ENCODE peak calls at places on chromosomes 12 and 14, in four cellular contexts. Q is astrocyte, J is K562, Z is HCT116. O is an unnamed sample. For H3K9me3, the result is how much of the 10 kb centered on the place peaks cover.

GRCh38 chr12:82415402-82415801 is 57.1 kb downstream of the METTL25 start:
- DNase-seq in Q (peak), J (no peak), Z (no peak), O (no peak)

GRCh38 chr12:90008277-90008676 is 299.6 kb upstream of the ATP2B1 start:
- DNase-seq in Q (no peak), J (no peak), Z (no peak), O (no peak)

GRCh38 chr14:77607741-77608302 is 8.6 kb downstream of the SPTLC2 start:
- DNase-seq in Q (no peak), J (no peak), Z (no peak), O (no peak)

GRCh38 chr14:67666733-67667132 is 7.7 kb downstream of the VTI1B start:
- DNase-seq in Q (no peak), J (no peak), Z (no peak), O (no peak)

GRCh38 chr12:62006076-62006732 is 254.0 kb upstream of the USP15 start:
- DNase-seq in Q (peak), J (peak), Z (peak), O (peak)

GRCh38 chr12:98868076-98868475 is 223.0 kb downstream of the APAF1 start:
- DNase-seq in Q (no peak), J (no peak), Z (no peak), O (no peak)

GRCh38 chr12:96989916-96990315 is 82.9 kb downstream of the NEDD1 start:
- DNase-seq in Q (peak), J (peak), Z (peak), O (peak)

GRCh38 chr14:31690056-31690455 is 128.9 kb downstream of the NUBPL start:
- DNase-seq in Q (no peak), J (no peak), Z (no peak), O (no peak)

GRCh38 chr14:76742185-76742584 is 19.1 kb upstream of the VASH1 start:
- DNase-seq in Q (no peak), J (no peak), Z (no peak), O (no peak)

GRCh38 chr12:124440841-124441381 is 126.5 kb downstream of the NCOR2 start:
- DNase-seq in Q (no peak), J (no peak), Z (no peak), O (no peak)

GRCh38 chr12:28097221-28097620 is 93.0 kb upstream of the CCDC91 start:
- DNase-seq in Q (no peak), J (no peak), Z (no peak), O (no peak)

GRCh38 chr12:66197413-66198055 is 8.5 kb downstream of the IRAK3 start:
- DNase-seq in Q (no peak), J (no peak), Z (no peak), O (no peak)

GRCh38 chr14:91997492-91997891 is 42.4 kb downstream of the TRIP11 start:
- DNase-seq in Q (peak), J (peak), Z (no peak), O (no peak)

GRCh38 chr14:101731187-101732080 is 30.1 kb upstream of the PPP2R5C start:
- DNase-seq in Q (peak), J (peak), Z (peak), O (peak)

GRCh38 chr12:39617887-39618286 is 1.7 kb downstream of the ABCD2 start:
- DNase-seq in Q (no peak), J (no peak), Z (no peak), O (no peak)

GRCh38 chr12:15732341-15733061 is 56.7 kb downstream of the EPS8 start:
- DNase-seq in Q (peak), J (no peak), Z (peak), O (peak)

GRCh38 chr12:10453144-10453543 is at the start of gene KLRC1:
- DNase-seq in Q (no peak), J (no peak), Z (no peak), O (no peak)

GRCh38 chr12:14927267-14927666 is 11.1 kb downstream of the ERP27 start:
- DNase-seq in Q (no peak), J (no peak), Z (no peak), O (no peak)

GRCh38 chr14:67449096-67449495 is 37.1 kb upstream of the PLEK2 start:
- DNase-seq in Q (no peak), J (no peak), Z (no peak), O (no peak)

GRCh38 chr14:41607966-41608663 is 1.4 kb downstream of the LRFN5 start:
- DNase-seq in Q (no peak), J (no peak), Z (no peak), O (peak)

GRCh38 chr12:99261256-99261655 is 386.3 kb upstream of the GARIN6 start:
- DNase-seq in Q (no peak), J (no peak), Z (no peak), O (no peak)

GRCh38 chr14:92558319-92558718 is 44.7 kb downstream of the RIN3 start:
- DNase-seq in Q (no peak), J (no peak), Z (no peak), O (no peak)

GRCh38 chr12:47808574-47809380 is 10.9 kb downstream of the HDAC7 start:
- DNase-seq in Q (no peak), J (peak), Z (no peak), O (no peak)

GRCh38 chr14:51780741-51781140 is 79.7 kb upstream of the GNG2 start:
- DNase-seq in Q (peak), J (no peak), Z (no peak), O (no peak)

GRCh38 chr12:111413442-111414086 is 7.8 kb downstream of the SH2B3 start:
- DNase-seq in Q (peak), J (no peak), Z (no peak), O (no peak)

GRCh38 chr14:72063761-72064282 is 131.6 kb downstream of the RGS6 start:
- DNase-seq in Q (no peak), J (no peak), Z (no peak), O (no peak)

GRCh38 chr14:99136047-99136400 is 136.0 kb downstream of the BCL11B start:
- DNase-seq in Q (no peak), J (no peak), Z (no peak), O (no peak)

GRCh38 chr14:101226603-101227425 is 323.3 kb upstream of the RTL1 start:
- DNase-seq in Q (no peak), J (no peak), Z (no peak), O (no peak)

GRCh38 chr14:104314251-104314941 is 176.0 kb downstream of the KIF26A start:
- DNase-seq in Q (no peak), J (no peak), Z (no peak), O (no peak)

GRCh38 chr14:72962829-72963312 is 36.6 kb downstream of the DCAF4 start:
- DNase-seq in Q (peak), J (peak), Z (peak), O (no peak)

GRCh38 chr12:68189766-68190700 is 30.5 kb upstream of the IFNG start:
- DNase-seq in Q (peak), J (no peak), Z (peak), O (no peak)

GRCh38 chr12:69843653-69844052 is 18.6 kb downstream of the MYRFL start:
- DNase-seq in Q (no peak), J (no peak), Z (no peak), O (no peak)

GRCh38 chr12:57755454-57756372 is 810 bp downstream of the MARCHF9 start:
- DNase-seq in Q (no peak), J (peak), Z (no peak), O (peak)

GRCh38 chr12:103840399-103840880 is 594 bp downstream of the NT5DC3 start:
- DNase-seq in Q (peak), J (peak), Z (no peak), O (no peak)

GRCh38 chr14:30966415-30967363 is 58.8 kb upstream of the AP4S1 start:
- DNase-seq in Q (peak), J (peak), Z (peak), O (no peak)

GRCh38 chr14:74241611-74242005 is 2.4 kb downstream of the VSX2 start:
- DNase-seq in Q (no peak), J (no peak), Z (no peak), O (no peak)

GRCh38 chr12:126797525-126797924 is 1469.4 kb upstream of the TMEM132C start:
- DNase-seq in Q (no peak), J (no peak), Z (no peak), O (no peak)

DNA sequence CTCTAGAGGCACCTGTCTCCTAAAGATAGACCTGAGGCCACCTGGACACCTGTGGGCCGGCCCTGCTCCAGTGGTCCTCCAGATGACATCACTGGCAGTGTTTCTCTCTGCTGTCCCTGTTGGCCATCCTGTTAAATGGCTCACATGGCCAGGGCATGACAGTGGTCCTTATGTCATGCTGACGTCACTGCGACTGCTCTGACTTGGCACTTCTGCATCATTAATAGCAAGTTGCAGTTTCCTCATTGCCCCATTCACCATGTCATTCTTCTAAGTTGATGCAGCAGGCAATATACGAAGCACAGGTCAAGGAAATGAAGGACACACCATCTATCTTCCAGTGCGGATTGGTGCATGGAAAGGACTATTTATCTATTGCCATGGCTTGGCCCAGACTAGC is 1468.5 kb upstream of the TMEM132C start:
- DNase-seq in Q (no peak), J (no peak), Z (no peak), O (no peak)
- H3K9me3 ChIP-seq in Q (under half), J (under half), Z (under half), O (under half)

DNA sequence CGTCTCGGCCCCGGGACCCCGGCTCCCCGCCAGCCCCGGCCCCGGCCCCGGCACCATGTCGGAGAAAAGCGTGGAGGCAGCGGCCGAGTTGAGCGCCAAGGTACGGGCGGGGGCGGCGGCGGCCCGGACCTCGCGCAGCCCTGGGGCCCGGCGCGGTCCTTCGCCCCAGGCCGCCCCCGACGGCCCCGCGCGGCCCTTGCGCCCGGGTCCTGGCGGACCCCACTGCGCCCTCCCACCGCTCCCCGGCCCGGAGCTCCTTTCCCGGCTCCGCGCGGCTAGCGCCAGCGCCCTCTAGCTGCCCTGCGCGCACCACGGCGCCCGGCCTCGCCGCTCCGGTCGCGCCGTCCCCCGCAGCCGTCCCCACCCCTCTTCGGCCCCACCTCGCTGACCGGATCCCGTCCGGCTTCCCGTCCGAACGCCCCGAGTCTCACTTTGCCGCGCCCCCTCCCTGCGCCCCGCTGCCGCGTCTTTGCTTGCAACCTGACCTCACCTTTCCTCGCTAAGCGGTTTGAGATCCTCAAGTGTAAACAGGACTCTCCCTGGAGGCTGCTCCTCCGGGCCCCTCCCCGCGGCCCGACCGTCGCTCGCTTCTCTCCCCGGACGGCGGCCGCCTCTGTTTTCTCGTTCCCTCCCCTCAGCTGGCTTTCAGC is 613 bp downstream of the PTMS start:
- DNase-seq in Q (peak), J (peak), Z (no peak), O (peak)
- TF ChIP-seq EZH2 in Q (no peak), J (no peak), Z (no peak), O (no peak)

GRCh38 chr12:42695490-42695995 is 106.0 kb upstream of the PRICKLE1 start:
- DNase-seq in Q (no peak), J (no peak), Z (no peak), O (no peak)

GRCh38 chr12:42689699-42690098 is 100.2 kb upstream of the PRICKLE1 start:
- DNase-seq in Q (no peak), J (no peak), Z (no peak), O (no peak)

GRCh38 chr12:42690264-42690663 is 100.7 kb upstream of the PRICKLE1 start:
- DNase-seq in Q (no peak), J (no peak), Z (no peak), O (no peak)

GRCh38 chr12:42691991-42692557 is 102.5 kb upstream of the PRICKLE1 start:
- DNase-seq in Q (no peak), J (no peak), Z (no peak), O (no peak)

GRCh38 chr12:42692749-42693148 is 103.2 kb upstream of the PRICKLE1 start:
- DNase-seq in Q (no peak), J (no peak), Z (no peak), O (no peak)
- H3K9me3 ChIP-seq in Q (under half), J (under half), Z (under half), O (under half)

GRCh38 chr12:116881325-116881866 is at the start of gene HRK:
- DNase-seq in Q (no peak), J (peak), Z (no peak), O (no peak)
- TF ChIP-seq EZH2 in Q (peak), J (no peak), Z (no peak), O (no peak)

GRCh38 chr12:12648284-12648683 is 36.6 kb downstream of the CREBL2 start:
- DNase-seq in Q (no peak), J (no peak), Z (no peak), O (no peak)
- H3K9me3 ChIP-seq in Q (under half), J (under half), Z (under half), O (under half)

GRCh38 chr12:6823161-6824084 is 1.8 kb downstream of the GPR162 start:
- DNase-seq in Q (no peak), J (no peak), Z (no peak), O (peak)
- TF ChIP-seq EZH2 in Q (no peak), J (no peak), Z (no peak), O (no peak)

GRCh38 chr12:34334538-34334937 is 312.2 kb downstream of the ALG10 start:
- DNase-seq in Q (no peak), J (no peak), Z (no peak), O (no peak)
- H3K9me3 ChIP-seq in Q (under half), J (under half), Z (under half), O (under half)

GRCh38 chr14:60648169-60648933 is 926 bp downstream of the SIX1 start:
- DNase-seq in Q (no peak), J (peak), Z (no peak), O (peak)

GRCh38 chr14:60650382-60650961 is 1.2 kb upstream of the SIX1 start:
- DNase-seq in Q (no peak), J (no peak), Z (no peak), O (no peak)

GRCh38 chr14:60648934-60649814 is at the start of gene SIX1:
- DNase-seq in Q (peak), J (peak), Z (peak), O (peak)

GRCh38 chr14:60651051-60651935 is 2.0 kb upstream of the SIX1 start:
- DNase-seq in Q (no peak), J (no peak), Z (no peak), O (no peak)

DNA sequence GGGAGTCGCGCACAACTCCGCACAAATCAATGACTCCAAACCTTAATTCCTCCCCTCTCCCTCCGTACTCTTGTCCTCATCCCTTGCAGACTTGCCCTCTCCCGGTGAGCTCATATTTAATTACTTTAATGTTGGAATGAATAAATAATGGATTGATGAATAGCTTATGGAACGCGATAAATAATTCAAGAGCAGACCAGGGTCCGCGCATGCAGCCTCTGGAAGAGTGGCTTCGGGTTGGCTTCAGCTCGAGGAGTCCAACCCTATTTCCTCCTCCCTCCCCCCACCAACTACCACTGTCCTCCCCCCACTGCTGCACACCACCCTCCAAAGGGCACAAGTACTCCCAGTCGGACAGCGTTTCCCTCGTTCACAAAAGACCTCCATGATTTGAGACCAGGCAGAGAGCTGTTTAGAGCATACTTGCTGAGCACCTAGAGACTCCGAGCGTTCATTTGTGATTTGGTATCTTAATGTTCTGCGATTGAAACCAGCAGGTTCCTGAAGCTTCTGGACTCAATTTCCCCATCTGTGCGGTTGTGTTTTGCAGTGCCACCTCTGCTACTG is 621 bp upstream of the SIX1 start:
- DNase-seq in Q (no peak), J (no peak), Z (no peak), O (peak)
- TF ChIP-seq EZH2 in Q (no peak), J (no peak), Z (no peak), O (no peak)